ENCODE peak calls at places on chromosomes 3 and 15, in ten cellular contexts. R is activated gamma-delta T cell treated with Interleukin-2 at 50 U/mL for 16 hours; U is stimulated activated CD4-positive, alpha-beta T cell treated with anti-CD3 and anti-CD28 coated beads, TNF-alpha, amount 100 ng/mL, for 24 hours; B is occipital lobe; P is pancreas; D is central memory CD4-positive, alpha-beta T cell; A is glutamatergic neuron; F is A673; V is ascending aorta; X is cardiac muscle cell. H is an unnamed sample.

GRCh38 chr3:147793841-147794240 is 384.7 kb downstream of the ZIC1 start:
- DNase-seq in R (no peak), U (no peak), B (no peak), P (no peak), D (no peak), A (no peak), F (no peak), V (no peak), X (no peak), H (no peak)

GRCh38 chr15:58361291-58361759 is 70.5 kb upstream of the LIPC start:
- DNase-seq in R (no peak), U (no peak), B (no peak), P (no peak), D (no peak), A (no peak), F (peak), V (no peak), X (no peak), H (no peak)

GRCh38 chr15:64635486-64635815 is 139.9 kb downstream of the RBPMS2 start:
- DNase-seq in R (no peak), U (no peak), B (no peak), P (no peak), D (no peak), A (no peak), F (peak), V (no peak), X (peak), H (peak)

GRCh38 chr15:65400760-65401606 is 21.8 kb downstream of the IGDCC4 start:
- DNase-seq in R (peak), U (no peak), B (no peak), P (peak), D (no peak), A (peak), F (peak), V (no peak), X (peak), H (peak)

GRCh38 chr15:58447244-58448010 is 15.6 kb downstream of the LIPC start:
- DNase-seq in R (no peak), U (no peak), B (no peak), P (no peak), D (no peak), A (no peak), F (peak), V (no peak), X (no peak), H (peak)

GRCh38 chr15:88484781-88485246 is 17.3 kb downstream of the MRPS11 start:
- DNase-seq in R (no peak), U (no peak), B (no peak), P (no peak), D (no peak), A (no peak), F (peak), V (no peak), X (no peak), H (peak)

GRCh38 chr3:76651784-76652183 is 388.1 kb upstream of the ROBO2 start:
- DNase-seq in R (no peak), U (no peak), B (no peak), P (no peak), D (no peak), A (no peak), F (peak), V (no peak), X (no peak), H (no peak)

GRCh38 chr3:175398676-175399075 is 539.5 kb downstream of the NAALADL2 start:
- DNase-seq in R (no peak), U (no peak), B (no peak), P (no peak), D (no peak), A (no peak), F (no peak), V (no peak), X (no peak), H (peak)

GRCh38 chr3:117003501-117003900 is 293.9 kb downstream of the TUSC7 start:
- DNase-seq in R (no peak), U (no peak), B (no peak), P (no peak), D (no peak), A (no peak), F (no peak), V (no peak), X (no peak), H (no peak)

GRCh38 chr3:168047190-168047795 is 48.4 kb downstream of the GOLIM4 start:
- DNase-seq in R (no peak), U (no peak), B (no peak), P (no peak), D (no peak), A (no peak), F (peak), V (no peak), X (peak), H (peak)

GRCh38 chr15:64046347-64047153 is at the start of gene DAPK2:
- DNase-seq in R (peak), U (peak), B (peak), P (peak), D (peak), A (peak), F (peak), V (peak), X (peak), H (peak)

GRCh38 chr3:21621396-21621695 is 129.7 kb downstream of the ZNF385D start:
- DNase-seq in R (no peak), U (no peak), B (no peak), P (no peak), D (no peak), A (no peak), F (no peak), V (no peak), X (no peak), H (peak)

GRCh38 chr3:43094381-43094780 is 11.5 kb downstream of the POMGNT2 start:
- DNase-seq in R (no peak), U (no peak), B (no peak), P (no peak), D (no peak), A (no peak), F (no peak), V (peak), X (no peak), H (no peak)

GRCh38 chr15:82864967-82865366 is 55.5 kb downstream of the WHAMM start:
- DNase-seq in R (no peak), U (no peak), B (no peak), P (no peak), D (no peak), A (no peak), F (no peak), V (no peak), X (no peak), H (no peak)

GRCh38 chr3:122092460-122093165 is 37.5 kb downstream of the CD86 start:
- DNase-seq in R (no peak), U (peak), B (no peak), P (no peak), D (peak), A (no peak), F (peak), V (no peak), X (no peak), H (peak)

GRCh38 chr3:32493437-32494414 is 8.9 kb downstream of the CMTM6 start:
- DNase-seq in R (no peak), U (no peak), B (no peak), P (no peak), D (no peak), A (no peak), F (no peak), V (no peak), X (no peak), H (peak)

GRCh38 chr3:148089171-148089570 is 608.5 kb upstream of the AGTR1 start:
- DNase-seq in R (no peak), U (no peak), B (no peak), P (no peak), D (no peak), A (no peak), F (no peak), V (no peak), X (no peak), H (no peak)

GRCh38 chr3:149983628-149984027 is 12.9 kb upstream of the PFN2 start:
- DNase-seq in R (no peak), U (no peak), B (no peak), P (no peak), D (no peak), A (no peak), F (no peak), V (no peak), X (no peak), H (no peak)

GRCh38 chr3:33001889-33002288 is 50.4 kb downstream of the CCR4 start:
- DNase-seq in R (no peak), U (no peak), B (no peak), P (no peak), D (no peak), A (no peak), F (no peak), V (no peak), X (no peak), H (no peak)

GRCh38 chr15:57224664-57225063 is 151.6 kb upstream of the CGNL1 start:
- DNase-seq in R (no peak), U (no peak), B (no peak), P (no peak), D (no peak), A (no peak), F (no peak), V (no peak), X (no peak), H (no peak)

GRCh38 chr3:17183951-17184550 is 299.3 kb downstream of the PLCL2 start:
- DNase-seq in R (no peak), U (no peak), B (no peak), P (no peak), D (no peak), A (no peak), F (no peak), V (no peak), X (no peak), H (peak)

GRCh38 chr15:101046826-101047225 is 127.7 kb downstream of the LRRK1 start:
- DNase-seq in R (no peak), U (no peak), B (no peak), P (no peak), D (no peak), A (no peak), F (no peak), V (peak), X (no peak), H (no peak)

GRCh38 chr3:170432416-170432815 is 13.7 kb downstream of the CLDN11 start:
- DNase-seq in R (no peak), U (no peak), B (no peak), P (no peak), D (no peak), A (no peak), F (no peak), V (no peak), X (no peak), H (no peak)

GRCh38 chr3:9147215-9147895 is 102.1 kb downstream of the SRGAP3 start:
- DNase-seq in R (no peak), U (no peak), B (no peak), P (no peak), D (no peak), A (no peak), F (no peak), V (no peak), X (no peak), H (no peak)

GRCh38 chr3:143358155-143358792 is 238.7 kb downstream of the CHST2 start:
- DNase-seq in R (no peak), U (no peak), B (no peak), P (no peak), D (no peak), A (no peak), F (no peak), V (no peak), X (no peak), H (peak)

H was measured in bronchial epithelial cell.